ENCODE peak calls at places on chromosomes 13 and 19, in four cellular contexts. P is ACHN; I is stimulated activated CD4-positive, alpha-beta T cell treated with anti-CD3 and anti-CD28 coated beads, Interleukin-1b, Interleukin-23, amount 100 ng/mL, for 24 hours; D is effector memory CD4-positive, alpha-beta T cell. E is an unnamed sample.

GRCh38 chr19:590396-590745 is 690 bp downstream of the HCN2 start:
- DNase-seq in P (peak), I (no peak), D (no peak), E (peak)

GRCh38 chr13:40394304-40394983 is 272.0 kb downstream of the FOXO1 start:
- DNase-seq in P (no peak), I (no peak), D (no peak), E (peak)

GRCh38 chr13:74110053-74110452 is 24.2 kb downstream of the KLF12 start:
- DNase-seq in P (no peak), I (no peak), D (no peak), E (no peak)

GRCh38 chr13:98945863-98946605 is 31.8 kb downstream of the DOCK9 start:
- DNase-seq in P (no peak), I (no peak), D (no peak), E (no peak)

GRCh38 chr13:49023441-49023840 is 47.7 kb downstream of the FNDC3A start:
- DNase-seq in P (peak), I (no peak), D (no peak), E (peak)

GRCh38 chr13:33999830-34000605 is 182.1 kb downstream of the RFC3 start:
- DNase-seq in P (no peak), I (no peak), D (no peak), E (peak)

GRCh38 chr13:113843063-113843654 is 20.7 kb downstream of the GAS6 start:
- DNase-seq in P (no peak), I (no peak), D (no peak), E (no peak)

GRCh38 chr13:43348397-43348796 is 325.0 kb downstream of the DNAJC15 start:
- DNase-seq in P (no peak), I (no peak), D (no peak), E (peak)

GRCh38 chr13:44692173-44692713 is 116.1 kb upstream of the TSC22D1 start:
- DNase-seq in P (peak), I (no peak), D (no peak), E (peak)

GRCh38 chr13:93039131-93039530 is 187.5 kb upstream of the GPC6 start:
- DNase-seq in P (no peak), I (no peak), D (no peak), E (no peak)

GRCh38 chr13:106521101-106521799 is 14.2 kb downstream of the EFNB2 start:
- DNase-seq in P (no peak), I (no peak), D (no peak), E (peak)

GRCh38 chr13:68050746-68051145 is 820.6 kb upstream of the PCDH9 start:
- DNase-seq in P (no peak), I (no peak), D (no peak), E (peak)

GRCh38 chr13:112961457-112962369 is 7.3 kb upstream of the MCF2L start:
- DNase-seq in P (no peak), I (no peak), D (no peak), E (no peak)

GRCh38 chr19:45817725-45818301 is 2.7 kb upstream of the RSPH6A start:
- DNase-seq in P (no peak), I (no peak), D (no peak), E (peak)

GRCh38 chr13:66353664-66354063 is 876.5 kb downstream of the PCDH9 start:
- DNase-seq in P (no peak), I (no peak), D (no peak), E (peak)

GRCh38 chr13:60226507-60226906 is 62.8 kb upstream of the DIAPH3 start:
- DNase-seq in P (no peak), I (no peak), D (no peak), E (peak)

GRCh38 chr19:16342002-16342715 is 17.5 kb downstream of the KLF2 start:
- DNase-seq in P (peak), I (no peak), D (no peak), E (no peak)

GRCh38 chr19:2613507-2614295 is 88.8 kb downstream of the GNG7 start:
- DNase-seq in P (peak), I (no peak), D (no peak), E (peak)

GRCh38 chr19:10516064-10516385 is 1.2 kb downstream of the S1PR5 start:
- DNase-seq in P (no peak), I (no peak), D (peak), E (no peak)

GRCh38 chr19:30909216-30909615 is 440.0 kb downstream of the TSHZ3 start:
- DNase-seq in P (no peak), I (no peak), D (no peak), E (no peak)

GRCh38 chr13:78238911-78239310 is 320.3 kb upstream of the EDNRB start:
- DNase-seq in P (no peak), I (no peak), D (no peak), E (peak)

GRCh38 chr13:30319703-30320102 is 12.4 kb upstream of the KATNAL1 start:
- DNase-seq in P (no peak), I (no peak), D (no peak), E (no peak)

GRCh38 chr19:33296473-33297060 is 5.8 kb downstream of the CEBPA start:
- DNase-seq in P (no peak), I (no peak), D (no peak), E (no peak)

GRCh38 chr19:11530432-11530831 is 1.5 kb upstream of the ECSIT start:
- DNase-seq in P (peak), I (no peak), D (no peak), E (peak)

GRCh38 chr19:18110833-18111232 is 13.3 kb downstream of the MAST3 start:
- DNase-seq in P (no peak), I (no peak), D (no peak), E (no peak)

GRCh38 chr19:46533085-46534081 is 37.7 kb upstream of the PNMA8B start:
- DNase-seq in P (no peak), I (no peak), D (no peak), E (no peak)

GRCh38 chr13:102197193-102197592 is 204.7 kb downstream of the FGF14 start:
- DNase-seq in P (peak), I (no peak), D (no peak), E (peak)

GRCh38 chr19:54431255-54431838 is 16.1 kb downstream of the TTYH1 start:
- DNase-seq in P (peak), I (no peak), D (no peak), E (peak)

GRCh38 chr19:4516939-4517300 is 1.4 kb downstream of the PLIN4 start:
- DNase-seq in P (no peak), I (no peak), D (no peak), E (no peak)

GRCh38 chr13:98930014-98930625 is 47.7 kb downstream of the DOCK9 start:
- DNase-seq in P (no peak), I (no peak), D (no peak), E (no peak)

GRCh38 chr13:37138169-37138568 is 32.7 kb upstream of the CSNK1A1L start:
- DNase-seq in P (peak), I (no peak), D (no peak), E (peak)

GRCh38 chr13:36211567-36211966 is 2.8 kb downstream of the SOHLH2 start:
- DNase-seq in P (no peak), I (no peak), D (no peak), E (no peak)

GRCh38 chr13:111187879-111188643 is 73.0 kb downstream of the ARHGEF7 start:
- DNase-seq in P (no peak), I (no peak), D (no peak), E (peak)

GRCh38 chr19:16327911-16328823 is 3.5 kb downstream of the KLF2 start:
- DNase-seq in P (no peak), I (no peak), D (peak), E (no peak)

GRCh38 chr19:55353803-55354697 is 469 bp downstream of the COX6B2 start:
- DNase-seq in P (peak), I (peak), D (peak), E (peak)

GRCh38 chr13:23608704-23609413 is 38.6 kb downstream of the TNFRSF19 start:
- DNase-seq in P (no peak), I (no peak), D (no peak), E (no peak)

GRCh38 chr19:17610384-17610783 is 54.9 kb downstream of the COLGALT1 start:
- DNase-seq in P (no peak), I (no peak), D (no peak), E (no peak)

GRCh38 chr13:99425485-99426341 is 75.6 kb upstream of the TM9SF2 start:
- DNase-seq in P (no peak), I (no peak), D (no peak), E (no peak)

E was measured in PC-3.